ENCODE peak calls at places on chromosomes 12 and 14, in six cellular contexts. F is H9, J is NCI-H1417 treated with DMSO at 0.1 percent for 48 hours, V is mucosa of gallbladder, D is fibroblast of lung, C is activated T-helper 1 cell treated with Interleukin-2 at 50 U/mL for 16 hours. G is an unnamed sample.

GRCh38 chr14:75770635-75771034 is 109.6 kb downstream of the TTLL5 start:
- DNase-seq in C (no peak), J (no peak), D (no peak), V (no peak), F (no peak), G (no peak)

GRCh38 chr12:12608557-12608957 is 3.1 kb upstream of the CREBL2 start:
- DNase-seq in J (no peak), F (no peak), V (no peak), C (no peak), D (peak), G (no peak)

GRCh38 chr12:67910360-67911292 is 78.6 kb upstream of the IFNG-AS1 start:
- DNase-seq in V (no peak), C (no peak), F (no peak), J (no peak), D (peak), G (no peak)

GRCh38 chr12:94725375-94726168 is 75.2 kb upstream of the TMCC3 start:
- DNase-seq in C (no peak), F (peak), V (no peak), D (peak), J (no peak), G (no peak)

GRCh38 chr12:32895688-32896437 is 714 bp downstream of the PKP2 start:
- DNase-seq in C (no peak), V (peak), F (peak), J (no peak), D (no peak), G (peak)

GRCh38 chr14:89165189-89165809 is 251.7 kb downstream of the FOXN3 start:
- DNase-seq in D (no peak), C (no peak), J (no peak), V (no peak), F (no peak), G (no peak)

GRCh38 chr12:109958374-109958773 is 37.8 kb downstream of the GIT2 start:
- DNase-seq in F (no peak), V (no peak), D (no peak), J (no peak), C (no peak), G (no peak)

GRCh38 chr14:29637406-29637805 is 290.2 kb downstream of the PRKD1 start:
- DNase-seq in F (no peak), D (peak), C (no peak), V (peak), J (no peak), G (no peak)

GRCh38 chr12:57614948-57615500 is 3.8 kb downstream of the ARHGEF25 start:
- DNase-seq in C (no peak), D (no peak), F (no peak), J (no peak), V (no peak), G (no peak)

GRCh38 chr12:44709166-44709565 is 166.9 kb downstream of the NELL2 start:
- DNase-seq in J (no peak), C (no peak), V (no peak), F (no peak), D (no peak), G (no peak)

GRCh38 chr14:74733241-74733640 is 20.3 kb downstream of the FCF1 start:
- DNase-seq in D (no peak), J (no peak), F (no peak), C (no peak), V (no peak), G (no peak)